ENCODE peak calls at places on chromosome 15, in nine cellular contexts. One of them, this sample, is unnamed. For H3K4me1, the result is how much of the 10 kb centered on the place peaks cover.

GRCh38 chr15:80989110-80989517 is 505 bp downstream of the MESD start:
- DNase-seq in CD8-positive, alpha-beta T cell: no peak
- DNase-seq in suprapubic skin: no peak
- DNase-seq in right atrium auricular region: no peak
- DNase-seq in neural progenitor cell: peak
- DNase-seq in transverse colon: no peak
- DNase-seq in heart left ventricle: no peak
- DNase-seq in naive thymus-derived CD4-positive, alpha-beta T cell: no peak
- DNase-seq in testis: no peak
- DNase-seq in this sample: no peak

GRCh38 chr15:60539017-60539416 is 60.1 kb upstream of the ICE2 start:
- DNase-seq in CD8-positive, alpha-beta T cell: no peak
- DNase-seq in suprapubic skin: no peak
- DNase-seq in right atrium auricular region: no peak
- DNase-seq in neural progenitor cell: no peak
- DNase-seq in transverse colon: no peak
- DNase-seq in heart left ventricle: no peak
- DNase-seq in naive thymus-derived CD4-positive, alpha-beta T cell: no peak
- DNase-seq in testis: no peak
- DNase-seq in this sample: no peak

GRCh38 chr15:52183562-52184173 is 7.5 kb downstream of the GNB5 start:
- DNase-seq in CD8-positive, alpha-beta T cell: peak
- DNase-seq in suprapubic skin: no peak
- DNase-seq in right atrium auricular region: no peak
- DNase-seq in neural progenitor cell: peak
- DNase-seq in transverse colon: peak
- DNase-seq in heart left ventricle: no peak
- DNase-seq in naive thymus-derived CD4-positive, alpha-beta T cell: no peak
- DNase-seq in testis: peak
- DNase-seq in this sample: no peak

GRCh38 chr15:57544840-57545239 is 46.9 kb upstream of the MYZAP start:
- DNase-seq in CD8-positive, alpha-beta T cell: no peak
- DNase-seq in suprapubic skin: no peak
- DNase-seq in right atrium auricular region: no peak
- DNase-seq in neural progenitor cell: no peak
- DNase-seq in transverse colon: no peak
- DNase-seq in heart left ventricle: no peak
- DNase-seq in naive thymus-derived CD4-positive, alpha-beta T cell: no peak
- DNase-seq in testis: no peak
- DNase-seq in this sample: no peak

GRCh38 chr15:23397779-23398178 is 43.2 kb downstream of the GOLGA8S start:
- DNase-seq in CD8-positive, alpha-beta T cell: no peak
- DNase-seq in suprapubic skin: no peak
- DNase-seq in right atrium auricular region: no peak
- DNase-seq in neural progenitor cell: no peak
- DNase-seq in transverse colon: no peak
- DNase-seq in heart left ventricle: peak
- DNase-seq in naive thymus-derived CD4-positive, alpha-beta T cell: no peak
- DNase-seq in testis: no peak
- DNase-seq in this sample: peak

GRCh38 chr15:69460481-69460880 is 7.9 kb downstream of the RPLP1 start:
- DNase-seq in CD8-positive, alpha-beta T cell: no peak
- DNase-seq in suprapubic skin: no peak
- DNase-seq in right atrium auricular region: no peak
- DNase-seq in neural progenitor cell: no peak
- DNase-seq in transverse colon: no peak
- DNase-seq in heart left ventricle: no peak
- DNase-seq in naive thymus-derived CD4-positive, alpha-beta T cell: no peak
- DNase-seq in testis: no peak
- DNase-seq in this sample: no peak

GRCh38 chr15:75945953-75946352 is 42.3 kb downstream of the FBXO22 start:
- DNase-seq in CD8-positive, alpha-beta T cell: no peak
- DNase-seq in suprapubic skin: no peak
- DNase-seq in right atrium auricular region: no peak
- DNase-seq in neural progenitor cell: no peak
- DNase-seq in transverse colon: no peak
- DNase-seq in heart left ventricle: no peak
- DNase-seq in naive thymus-derived CD4-positive, alpha-beta T cell: no peak
- DNase-seq in testis: no peak
- DNase-seq in this sample: no peak

GRCh38 chr15:86139828-86140227 is 60.2 kb downstream of the AGBL1 start:
- DNase-seq in CD8-positive, alpha-beta T cell: no peak
- DNase-seq in suprapubic skin: no peak
- DNase-seq in right atrium auricular region: no peak
- DNase-seq in neural progenitor cell: peak
- DNase-seq in transverse colon: no peak
- DNase-seq in heart left ventricle: no peak
- DNase-seq in naive thymus-derived CD4-positive, alpha-beta T cell: no peak
- DNase-seq in testis: peak
- DNase-seq in this sample: no peak

GRCh38 chr15:34304613-34305012 is 33.0 kb downstream of the SLC12A6 start:
- DNase-seq in CD8-positive, alpha-beta T cell: no peak
- DNase-seq in suprapubic skin: no peak
- DNase-seq in right atrium auricular region: no peak
- DNase-seq in neural progenitor cell: no peak
- DNase-seq in transverse colon: no peak
- DNase-seq in heart left ventricle: no peak
- DNase-seq in naive thymus-derived CD4-positive, alpha-beta T cell: no peak
- DNase-seq in testis: no peak
- DNase-seq in this sample: no peak

GRCh38 chr15:101637038-101637437 is 15.1 kb downstream of the TM2D3 start:
- DNase-seq in CD8-positive, alpha-beta T cell: no peak
- DNase-seq in suprapubic skin: no peak
- DNase-seq in right atrium auricular region: no peak
- DNase-seq in neural progenitor cell: no peak
- DNase-seq in transverse colon: no peak
- DNase-seq in heart left ventricle: no peak
- DNase-seq in naive thymus-derived CD4-positive, alpha-beta T cell: no peak
- DNase-seq in testis: no peak
- DNase-seq in this sample: no peak

GRCh38 chr15:90002428-90002844 is 1.3 kb downstream of the ZNF710 start:
- DNase-seq in CD8-positive, alpha-beta T cell: peak
- DNase-seq in suprapubic skin: peak
- DNase-seq in right atrium auricular region: no peak
- DNase-seq in neural progenitor cell: peak
- DNase-seq in transverse colon: peak
- DNase-seq in heart left ventricle: peak
- DNase-seq in naive thymus-derived CD4-positive, alpha-beta T cell: no peak
- DNase-seq in testis: peak
- DNase-seq in this sample: peak

GRCh38 chr15:69813881-69814280 is 283.8 kb downstream of the TLE3 start:
- DNase-seq in CD8-positive, alpha-beta T cell: no peak
- DNase-seq in suprapubic skin: no peak
- DNase-seq in right atrium auricular region: no peak
- DNase-seq in neural progenitor cell: no peak
- DNase-seq in transverse colon: no peak
- DNase-seq in heart left ventricle: no peak
- DNase-seq in naive thymus-derived CD4-positive, alpha-beta T cell: no peak
- DNase-seq in testis: no peak
- DNase-seq in this sample: no peak

DNA sequence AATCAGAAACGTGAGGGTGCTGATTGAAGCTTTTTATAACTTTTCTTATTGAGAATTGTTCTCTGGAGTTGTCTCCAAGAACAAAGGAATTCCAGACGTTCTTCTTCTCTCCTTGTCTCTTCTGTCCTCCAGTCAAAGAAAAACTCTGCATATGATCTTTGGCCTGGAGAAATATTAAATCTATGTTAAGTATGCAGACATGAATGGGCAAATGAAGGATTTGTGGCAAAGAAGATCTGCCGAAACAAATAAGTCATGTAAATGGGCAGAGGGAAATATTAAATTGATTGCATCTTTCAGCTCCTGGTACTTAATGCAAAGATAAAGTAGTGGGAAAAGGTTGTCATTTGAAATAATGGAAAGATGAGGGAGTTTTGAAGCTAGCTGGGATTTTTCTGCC is 74.9 kb downstream of the IGF1R start:
- DNase-seq in CD8-positive, alpha-beta T cell: no peak
- DNase-seq in suprapubic skin: no peak
- DNase-seq in right atrium auricular region: no peak
- DNase-seq in neural progenitor cell: no peak
- DNase-seq in transverse colon: no peak
- DNase-seq in heart left ventricle: no peak
- DNase-seq in naive thymus-derived CD4-positive, alpha-beta T cell: no peak
- DNase-seq in testis: no peak
- DNase-seq in this sample: no peak
- H3K4me1 ChIP-seq in CD8-positive, alpha-beta T cell: under half
- H3K4me1 ChIP-seq in suprapubic skin: under half
- H3K4me1 ChIP-seq in right atrium auricular region: under half
- H3K4me1 ChIP-seq in neural progenitor cell: under half
- H3K4me1 ChIP-seq in transverse colon: under half
- H3K4me1 ChIP-seq in heart left ventricle: under half
- H3K4me1 ChIP-seq in naive thymus-derived CD4-positive, alpha-beta T cell: under half
- H3K4me1 ChIP-seq in testis: under half
- H3K4me1 ChIP-seq in this sample: under half

GRCh38 chr15:99633655-99634054 is 67.9 kb downstream of the MEF2A start:
- DNase-seq in CD8-positive, alpha-beta T cell: no peak
- DNase-seq in suprapubic skin: no peak
- DNase-seq in right atrium auricular region: no peak
- DNase-seq in neural progenitor cell: no peak
- DNase-seq in transverse colon: no peak
- DNase-seq in heart left ventricle: no peak
- DNase-seq in naive thymus-derived CD4-positive, alpha-beta T cell: no peak
- DNase-seq in testis: no peak
- DNase-seq in this sample: no peak

GRCh38 chr15:99628374-99629001 is 62.7 kb downstream of the MEF2A start:
- DNase-seq in CD8-positive, alpha-beta T cell: no peak
- DNase-seq in suprapubic skin: no peak
- DNase-seq in right atrium auricular region: no peak
- DNase-seq in neural progenitor cell: no peak
- DNase-seq in transverse colon: no peak
- DNase-seq in heart left ventricle: no peak
- DNase-seq in naive thymus-derived CD4-positive, alpha-beta T cell: no peak
- DNase-seq in testis: no peak
- DNase-seq in this sample: no peak

GRCh38 chr15:99632521-99632920 is 66.7 kb downstream of the MEF2A start:
- DNase-seq in CD8-positive, alpha-beta T cell: no peak
- DNase-seq in suprapubic skin: no peak
- DNase-seq in right atrium auricular region: no peak
- DNase-seq in neural progenitor cell: no peak
- DNase-seq in transverse colon: no peak
- DNase-seq in heart left ventricle: no peak
- DNase-seq in naive thymus-derived CD4-positive, alpha-beta T cell: no peak
- DNase-seq in testis: no peak
- DNase-seq in this sample: no peak

GRCh38 chr15:99630607-99631131 is 64.9 kb downstream of the MEF2A start:
- DNase-seq in CD8-positive, alpha-beta T cell: no peak
- DNase-seq in suprapubic skin: no peak
- DNase-seq in right atrium auricular region: no peak
- DNase-seq in neural progenitor cell: no peak
- DNase-seq in transverse colon: no peak
- DNase-seq in heart left ventricle: no peak
- DNase-seq in naive thymus-derived CD4-positive, alpha-beta T cell: no peak
- DNase-seq in testis: no peak
- DNase-seq in this sample: no peak

GRCh38 chr15:99631256-99631655 is 65.5 kb downstream of the MEF2A start:
- DNase-seq in CD8-positive, alpha-beta T cell: no peak
- DNase-seq in suprapubic skin: no peak
- DNase-seq in right atrium auricular region: no peak
- DNase-seq in neural progenitor cell: no peak
- DNase-seq in transverse colon: peak
- DNase-seq in heart left ventricle: no peak
- DNase-seq in naive thymus-derived CD4-positive, alpha-beta T cell: no peak
- DNase-seq in testis: no peak
- DNase-seq in this sample: no peak
- H3K4me3 ChIP-seq in CD8-positive, alpha-beta T cell: no peak
- H3K4me3 ChIP-seq in suprapubic skin: no peak
- H3K4me3 ChIP-seq in right atrium auricular region: no peak
- H3K4me3 ChIP-seq in neural progenitor cell: no peak
- H3K4me3 ChIP-seq in transverse colon: no peak
- H3K4me3 ChIP-seq in heart left ventricle: no peak
- H3K4me3 ChIP-seq in naive thymus-derived CD4-positive, alpha-beta T cell: no peak
- H3K4me3 ChIP-seq in testis: no peak
- H3K4me3 ChIP-seq in this sample: no peak

DNA sequence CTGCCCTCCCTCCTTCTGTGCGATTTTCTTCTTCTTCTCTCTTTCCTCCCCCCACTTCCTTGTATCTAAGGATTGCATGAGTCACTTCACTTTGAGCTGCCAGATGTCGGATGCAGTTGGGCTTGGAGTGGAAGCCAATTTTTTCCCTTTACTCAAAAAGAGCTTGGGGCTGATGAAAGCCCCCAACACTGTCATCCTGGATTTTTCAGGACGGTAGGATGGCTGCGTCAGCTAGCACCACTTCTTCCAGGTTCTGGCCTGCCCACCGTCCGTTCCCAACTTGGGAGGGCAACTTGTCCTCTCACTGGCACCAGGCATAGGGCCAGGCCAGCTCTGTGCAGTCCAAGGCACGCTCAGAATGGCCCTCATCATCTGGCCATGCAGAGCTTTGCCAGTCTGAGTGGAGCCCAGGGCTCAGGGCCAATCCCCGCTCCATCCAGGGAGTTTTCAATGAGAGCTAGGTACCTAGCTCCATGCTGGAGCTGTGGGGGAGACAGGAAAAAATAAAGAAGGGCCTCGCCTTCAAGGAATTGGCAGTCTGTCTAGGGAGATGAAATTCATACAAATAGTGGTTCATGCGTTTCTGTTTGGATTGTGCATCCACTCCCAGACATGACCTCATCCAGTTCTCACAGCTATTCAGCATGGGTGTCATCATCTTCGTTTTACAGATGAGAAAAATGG is 47.7 kb upstream of the INSYN1 start:
- DNase-seq in CD8-positive, alpha-beta T cell: no peak
- DNase-seq in suprapubic skin: no peak
- DNase-seq in right atrium auricular region: peak
- DNase-seq in neural progenitor cell: no peak
- DNase-seq in transverse colon: no peak
- DNase-seq in heart left ventricle: peak
- DNase-seq in naive thymus-derived CD4-positive, alpha-beta T cell: no peak
- DNase-seq in testis: no peak
- DNase-seq in this sample: peak
- H3K27ac ChIP-seq in CD8-positive, alpha-beta T cell: no peak
- H3K27ac ChIP-seq in suprapubic skin: peak
- H3K27ac ChIP-seq in right atrium auricular region: peak
- H3K27ac ChIP-seq in neural progenitor cell: no peak
- H3K27ac ChIP-seq in transverse colon: peak
- H3K27ac ChIP-seq in heart left ventricle: peak
- H3K27ac ChIP-seq in naive thymus-derived CD4-positive, alpha-beta T cell: no peak
- H3K27ac ChIP-seq in testis: no peak
- H3K27ac ChIP-seq in this sample: peak

DNA sequence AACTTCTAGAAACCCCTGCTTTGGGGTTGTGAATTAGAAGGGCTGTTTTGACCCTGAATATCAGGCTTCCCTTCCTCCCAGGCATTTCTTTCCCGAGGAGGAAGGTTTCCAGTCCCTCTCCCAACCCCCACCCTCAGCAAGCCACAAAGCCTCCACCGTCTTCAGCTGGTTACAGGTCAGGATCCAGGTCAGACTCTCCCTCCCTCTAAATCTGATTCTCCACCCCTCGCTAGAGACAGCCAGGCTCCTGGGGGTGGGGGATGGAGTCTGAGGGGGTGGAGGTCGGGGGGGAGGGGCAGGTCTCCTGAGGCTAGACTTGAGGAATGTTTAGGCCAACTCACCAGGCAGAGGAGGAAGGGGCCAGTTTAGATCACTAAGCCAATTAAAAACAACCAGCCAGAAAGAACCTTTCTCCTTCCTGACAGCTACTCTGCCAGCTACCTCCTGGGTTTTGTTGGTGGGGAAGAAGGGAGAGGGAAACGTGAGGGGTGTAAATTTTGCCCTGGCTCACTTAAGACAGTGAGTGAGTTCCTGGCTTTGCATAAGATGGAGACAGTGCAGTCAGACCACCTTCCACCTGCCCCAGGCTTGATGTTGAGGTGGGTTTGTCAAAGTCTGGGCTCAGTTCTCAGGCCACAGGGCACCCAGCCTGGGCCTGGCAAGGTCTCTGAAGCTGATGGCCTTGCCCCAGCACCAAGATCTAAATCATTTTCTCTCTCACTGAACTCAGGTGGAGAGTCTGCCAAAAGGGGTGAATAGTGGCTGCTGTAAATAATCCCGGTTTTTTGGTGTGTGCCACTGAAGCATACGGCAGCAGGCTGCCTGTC is 19.5 kb downstream of the BMF start:
- DNase-seq in CD8-positive, alpha-beta T cell: no peak
- DNase-seq in suprapubic skin: no peak
- DNase-seq in right atrium auricular region: no peak
- DNase-seq in neural progenitor cell: peak
- DNase-seq in transverse colon: no peak
- DNase-seq in heart left ventricle: peak
- DNase-seq in naive thymus-derived CD4-positive, alpha-beta T cell: no peak
- DNase-seq in testis: no peak
- DNase-seq in this sample: no peak
- H3K4me1 ChIP-seq in CD8-positive, alpha-beta T cell: under half
- H3K4me1 ChIP-seq in suprapubic skin: half or more
- H3K4me1 ChIP-seq in right atrium auricular region: under half
- H3K4me1 ChIP-seq in neural progenitor cell: half or more
- H3K4me1 ChIP-seq in transverse colon: under half
- H3K4me1 ChIP-seq in heart left ventricle: under half
- H3K4me1 ChIP-seq in naive thymus-derived CD4-positive, alpha-beta T cell: under half
- H3K4me1 ChIP-seq in testis: under half
- H3K4me1 ChIP-seq in this sample: under half

This sample was measured in aorta.